ENCODE peak calls at places on chromosome 9, in four cellular contexts. One of them, this sample, is unnamed.

GRCh38 chr9:127714020-127714835 is 1.2 kb downstream of the PTRH1 start:
- DNase-seq in ACHN: no peak
- DNase-seq in activated T-cell treated with anti-CD3 and anti-CD28 coated beads for 1 hour: no peak
- DNase-seq in M059J: no peak
- DNase-seq in this sample: no peak

GRCh38 chr9:136143215-136144001 is 24.7 kb upstream of the TMEM250 start:
- DNase-seq in ACHN: peak; percentile 41
- DNase-seq in activated T-cell treated with anti-CD3 and anti-CD28 coated beads for 1 hour: no peak
- DNase-seq in M059J: peak; percentile 26
- DNase-seq in this sample: peak; percentile 78

GRCh38 chr9:70256123-70256551 is 2.6 kb upstream of the SMC5 start:
- DNase-seq in ACHN: no peak
- DNase-seq in activated T-cell treated with anti-CD3 and anti-CD28 coated beads for 1 hour: no peak
- DNase-seq in M059J: peak; percentile 87
- DNase-seq in this sample: peak; percentile 67

GRCh38 chr9:121842612-121842978 is 191.2 kb downstream of the DAB2IP start:
- DNase-seq in ACHN: no peak
- DNase-seq in activated T-cell treated with anti-CD3 and anti-CD28 coated beads for 1 hour: no peak
- DNase-seq in M059J: peak; percentile 75
- DNase-seq in this sample: no peak

GRCh38 chr9:34517185-34517584 is 5.6 kb downstream of the ENHO start:
- DNase-seq in ACHN: no peak
- DNase-seq in activated T-cell treated with anti-CD3 and anti-CD28 coated beads for 1 hour: no peak
- DNase-seq in M059J: no peak
- DNase-seq in this sample: no peak

GRCh38 chr9:83362341-83362995 is 175.7 kb downstream of the FRMD3 start:
- DNase-seq in ACHN: no peak
- DNase-seq in activated T-cell treated with anti-CD3 and anti-CD28 coated beads for 1 hour: no peak
- DNase-seq in M059J: no peak
- DNase-seq in this sample: no peak

GRCh38 chr9:78857371-78858225 is 560.7 kb downstream of the PSAT1 start:
- DNase-seq in ACHN: no peak
- DNase-seq in activated T-cell treated with anti-CD3 and anti-CD28 coated beads for 1 hour: no peak
- DNase-seq in M059J: no peak
- DNase-seq in this sample: no peak

GRCh38 chr9:73121375-73121935 is 30.2 kb upstream of the ANXA1 start:
- DNase-seq in ACHN: no peak
- DNase-seq in activated T-cell treated with anti-CD3 and anti-CD28 coated beads for 1 hour: no peak
- DNase-seq in M059J: peak; percentile 35
- DNase-seq in this sample: no peak

GRCh38 chr9:35277649-35278359 is 116.0 kb downstream of the UNC13B start:
- DNase-seq in ACHN: no peak
- DNase-seq in activated T-cell treated with anti-CD3 and anti-CD28 coated beads for 1 hour: no peak
- DNase-seq in M059J: peak; percentile 59
- DNase-seq in this sample: no peak

GRCh38 chr9:133443982-133444381 is 15.8 kb upstream of the CACFD1 start:
- DNase-seq in ACHN: peak; percentile 31
- DNase-seq in activated T-cell treated with anti-CD3 and anti-CD28 coated beads for 1 hour: no peak
- DNase-seq in M059J: peak; percentile 39
- DNase-seq in this sample: no peak

GRCh38 chr9:127732444-127732843 is 2.6 kb downstream of the TOR2A start:
- DNase-seq in ACHN: no peak
- DNase-seq in activated T-cell treated with anti-CD3 and anti-CD28 coated beads for 1 hour: no peak
- DNase-seq in M059J: no peak
- DNase-seq in this sample: no peak

GRCh38 chr9:112034216-112034611 is 137.6 kb downstream of the UGCG start:
- DNase-seq in ACHN: no peak
- DNase-seq in activated T-cell treated with anti-CD3 and anti-CD28 coated beads for 1 hour: no peak
- DNase-seq in M059J: peak; percentile 36
- DNase-seq in this sample: no peak

GRCh38 chr9:14185016-14185415 is 128.9 kb downstream of the NFIB start:
- DNase-seq in ACHN: no peak
- DNase-seq in activated T-cell treated with anti-CD3 and anti-CD28 coated beads for 1 hour: no peak
- DNase-seq in M059J: no peak
- DNase-seq in this sample: no peak

GRCh38 chr9:129685220-129685932 is 19.9 kb downstream of the PRRX2 start:
- DNase-seq in ACHN: peak; percentile 57
- DNase-seq in activated T-cell treated with anti-CD3 and anti-CD28 coated beads for 1 hour: no peak
- DNase-seq in M059J: peak; percentile 84
- DNase-seq in this sample: peak; percentile 71

GRCh38 chr9:100213730-100214477 is 114.9 kb downstream of the INVS start:
- DNase-seq in ACHN: peak; percentile 53
- DNase-seq in activated T-cell treated with anti-CD3 and anti-CD28 coated beads for 1 hour: no peak
- DNase-seq in M059J: peak; percentile 60
- DNase-seq in this sample: peak; percentile 70

GRCh38 chr9:9892217-9892616 is 720.6 kb downstream of the PTPRD start:
- DNase-seq in ACHN: no peak
- DNase-seq in activated T-cell treated with anti-CD3 and anti-CD28 coated beads for 1 hour: no peak
- DNase-seq in M059J: no peak
- DNase-seq in this sample: no peak

GRCh38 chr9:1639166-1639565 is 376.0 kb upstream of the SMARCA2 start:
- DNase-seq in ACHN: no peak
- DNase-seq in activated T-cell treated with anti-CD3 and anti-CD28 coated beads for 1 hour: no peak
- DNase-seq in M059J: no peak
- DNase-seq in this sample: no peak

GRCh38 chr9:122991370-122991830 is 42.1 kb upstream of the GPR21 start:
- DNase-seq in ACHN: peak; percentile 58
- DNase-seq in activated T-cell treated with anti-CD3 and anti-CD28 coated beads for 1 hour: peak; percentile 7
- DNase-seq in M059J: peak; percentile 91
- DNase-seq in this sample: peak; percentile 60

GRCh38 chr9:108168451-108168850 is 678.9 kb upstream of the KLF4 start:
- DNase-seq in ACHN: no peak
- DNase-seq in activated T-cell treated with anti-CD3 and anti-CD28 coated beads for 1 hour: no peak
- DNase-seq in M059J: peak; percentile 92
- DNase-seq in this sample: peak; percentile 77

GRCh38 chr9:106934831-106935230 is 71.9 kb downstream of the ZNF462 start:
- DNase-seq in ACHN: no peak
- DNase-seq in activated T-cell treated with anti-CD3 and anti-CD28 coated beads for 1 hour: no peak
- DNase-seq in M059J: no peak
- DNase-seq in this sample: no peak

GRCh38 chr9:126336350-126337335 is 10.0 kb downstream of the MVB12B start:
- DNase-seq in ACHN: no peak
- DNase-seq in activated T-cell treated with anti-CD3 and anti-CD28 coated beads for 1 hour: no peak
- DNase-seq in M059J: no peak
- DNase-seq in this sample: no peak

GRCh38 chr9:105138306-105138801 is 106.1 kb upstream of the SLC44A1 start:
- DNase-seq in ACHN: no peak
- DNase-seq in activated T-cell treated with anti-CD3 and anti-CD28 coated beads for 1 hour: no peak
- DNase-seq in M059J: no peak
- DNase-seq in this sample: no peak

GRCh38 chr9:77980622-77981021 is 51.0 kb downstream of the GNAQ start:
- DNase-seq in ACHN: no peak
- DNase-seq in activated T-cell treated with anti-CD3 and anti-CD28 coated beads for 1 hour: no peak
- DNase-seq in M059J: no peak
- DNase-seq in this sample: no peak

GRCh38 chr9:109537288-109537687 is 39.2 kb upstream of the PTPN3 start:
- DNase-seq in ACHN: no peak
- DNase-seq in activated T-cell treated with anti-CD3 and anti-CD28 coated beads for 1 hour: no peak
- DNase-seq in M059J: no peak
- DNase-seq in this sample: no peak

GRCh38 chr9:89418882-89419641 is 78.9 kb downstream of the SEMA4D start:
- DNase-seq in ACHN: no peak
- DNase-seq in activated T-cell treated with anti-CD3 and anti-CD28 coated beads for 1 hour: peak; percentile 64
- DNase-seq in M059J: no peak
- DNase-seq in this sample: no peak

GRCh38 chr9:130421802-130422276 is 22.9 kb upstream of the ASS1 start:
- DNase-seq in ACHN: no peak
- DNase-seq in activated T-cell treated with anti-CD3 and anti-CD28 coated beads for 1 hour: no peak
- DNase-seq in M059J: peak; percentile 38
- DNase-seq in this sample: peak; percentile 82

GRCh38 chr9:78694950-78695349 is 398.0 kb downstream of the PSAT1 start:
- DNase-seq in ACHN: no peak
- DNase-seq in activated T-cell treated with anti-CD3 and anti-CD28 coated beads for 1 hour: no peak
- DNase-seq in M059J: no peak
- DNase-seq in this sample: no peak

GRCh38 chr9:4814913-4815312 is 22.2 kb downstream of the RCL1 start:
- DNase-seq in ACHN: no peak
- DNase-seq in activated T-cell treated with anti-CD3 and anti-CD28 coated beads for 1 hour: no peak
- DNase-seq in M059J: no peak
- DNase-seq in this sample: no peak

GRCh38 chr9:98445576-98445975 is 190.1 kb upstream of the TBC1D2 start:
- DNase-seq in ACHN: no peak
- DNase-seq in activated T-cell treated with anti-CD3 and anti-CD28 coated beads for 1 hour: no peak
- DNase-seq in M059J: no peak
- DNase-seq in this sample: no peak

GRCh38 chr9:96612105-96612965 is 7.3 kb downstream of the CDC14B start:
- DNase-seq in ACHN: peak; percentile 67
- DNase-seq in activated T-cell treated with anti-CD3 and anti-CD28 coated beads for 1 hour: no peak
- DNase-seq in M059J: peak; percentile 90
- DNase-seq in this sample: peak; percentile 83

GRCh38 chr9:91234523-91234922 is 127.2 kb downstream of the AUH start:
- DNase-seq in ACHN: peak; percentile 13
- DNase-seq in activated T-cell treated with anti-CD3 and anti-CD28 coated beads for 1 hour: no peak
- DNase-seq in M059J: no peak
- DNase-seq in this sample: no peak

GRCh38 chr9:70080481-70081119 is 37.0 kb downstream of the MAMDC2 start:
- DNase-seq in ACHN: no peak
- DNase-seq in activated T-cell treated with anti-CD3 and anti-CD28 coated beads for 1 hour: no peak
- DNase-seq in M059J: peak; percentile 96
- DNase-seq in this sample: no peak

GRCh38 chr9:109499631-109500120 is 1.6 kb upstream of the PTPN3 start:
- DNase-seq in ACHN: peak; percentile 68
- DNase-seq in activated T-cell treated with anti-CD3 and anti-CD28 coated beads for 1 hour: no peak
- DNase-seq in M059J: peak; percentile 65
- DNase-seq in this sample: peak; percentile 86

GRCh38 chr9:12633016-12633765 is 60.0 kb upstream of the TYRP1 start:
- DNase-seq in ACHN: peak; percentile 5
- DNase-seq in activated T-cell treated with anti-CD3 and anti-CD28 coated beads for 1 hour: no peak
- DNase-seq in M059J: no peak
- DNase-seq in this sample: no peak

GRCh38 chr9:137374131-137374845 is 48.7 kb downstream of the EXD3 start:
- DNase-seq in ACHN: no peak
- DNase-seq in activated T-cell treated with anti-CD3 and anti-CD28 coated beads for 1 hour: no peak
- DNase-seq in M059J: no peak
- DNase-seq in this sample: no peak

GRCh38 chr9:86983260-86984255 is 36.3 kb upstream of the GAS1 start:
- DNase-seq in ACHN: no peak
- DNase-seq in activated T-cell treated with anti-CD3 and anti-CD28 coated beads for 1 hour: no peak
- DNase-seq in M059J: peak; percentile 35
- DNase-seq in this sample: no peak

GRCh38 chr9:18606281-18606680 is 132.3 kb downstream of the ADAMTSL1 start:
- DNase-seq in ACHN: no peak
- DNase-seq in activated T-cell treated with anti-CD3 and anti-CD28 coated beads for 1 hour: no peak
- DNase-seq in M059J: peak; percentile 56
- DNase-seq in this sample: no peak

This sample was measured in islet precursor cell.